ENCODE peak calls at places on chromosome 9, in eight cellular contexts. B is iPS-NIHi11; A is HFFc6; I is AG09309; N is ELR; H is neural crest cell; Q is colonic mucosa; O is stimulated activated CD8-positive, alpha-beta memory T cell treated with anti-CD3 and anti-CD28 coated beads, Interleukin-15, amount 100 ng/mL, for 48 hours. K is an unnamed sample.

GRCh38 chr9:124256517-124257069 is 1.2 kb upstream of the NEK6 start:
- DNase-seq in B (no peak), A (peak; percentile 90), I (peak; percentile 81), N (peak; percentile 95), H (no peak), Q (no peak), O (no peak), K (peak; percentile 85)

GRCh38 chr9:91071185-91071990 is 269.8 kb downstream of the SYK start:
- DNase-seq in B (no peak), A (peak; percentile 84), I (peak; percentile 81), N (peak; percentile 99), H (no peak), Q (no peak), O (peak; percentile 68), K (peak; percentile 30)

GRCh38 chr9:35840901-35841900 is 12.2 kb downstream of the TMEM8B start:
- DNase-seq in B (no peak), A (no peak), I (no peak), N (no peak), H (no peak), Q (no peak), O (no peak), K (no peak)

GRCh38 chr9:70479880-70480291 is 65.4 kb upstream of the KLF9 start:
- DNase-seq in B (peak; percentile 33), A (no peak), I (no peak), N (peak; percentile 37), H (no peak), Q (peak; percentile 53), O (no peak), K (peak; percentile 43)

GRCh38 chr9:116233160-116233530 is 79.6 kb downstream of the PAPPA start:
- DNase-seq in B (no peak), A (no peak), I (no peak), N (peak; percentile 19), H (no peak), Q (no peak), O (no peak), K (no peak)

GRCh38 chr9:37753489-37754190 is at the start of gene TRMT10B:
- DNase-seq in B (peak; percentile 95), A (peak; percentile 19), I (no peak), N (peak; percentile 85), H (peak; percentile 64), Q (peak; percentile 67), O (peak; percentile 57), K (peak; percentile 62)

GRCh38 chr9:133371261-133371711 is 4.6 kb downstream of the SURF4 start:
- DNase-seq in B (no peak), A (no peak), I (no peak), N (no peak), H (no peak), Q (no peak), O (peak; percentile 69), K (no peak)

GRCh38 chr9:21974542-21975409 is 19.4 kb downstream of the CDKN2A start:
- DNase-seq in B (peak; percentile 82), A (peak; percentile 44), I (no peak), N (peak; percentile 95), H (no peak), Q (no peak), O (no peak), K (peak; percentile 92)

GRCh38 chr9:706606-707451 is 134.7 kb upstream of the DMRT1 start:
- DNase-seq in B (peak; percentile 71), A (peak; percentile 69), I (no peak), N (peak; percentile 69), H (peak; percentile 34), Q (peak; percentile 59), O (no peak), K (peak; percentile 69)

GRCh38 chr9:98887918-98888510 is 55.7 kb upstream of the COL15A1 start:
- DNase-seq in B (no peak), A (peak; percentile 14), I (no peak), N (peak; percentile 62), H (no peak), Q (no peak), O (no peak), K (no peak)